ENCODE peak calls at places on chromosomes 16 and 17, in ten cellular contexts. One of them, this sample, is unnamed.

GRCh38 chr17:3817851-3818605 is 17.0 kb upstream of the ITGAE start:
- DNase-seq in T-helper 2 cell: no peak
- DNase-seq in adrenal gland: no peak
- DNase-seq in H7: no peak
- DNase-seq in NCI-H2029: no peak
- DNase-seq in spleen: no peak
- DNase-seq in stimulated activated effector memory CD8-positive, alpha-beta T cell treated with anti-CD3 and anti-CD28 coated beads, Interleukin-12 subunit alpha, Interleukin-12 subunit beta, amount 100 ng/mL, for 72 hours: no peak
- DNase-seq in neural progenitor cell: no peak
- DNase-seq in NCI-H1105: no peak
- DNase-seq in activated CD8-positive, alpha-beta T cell treated with anti-CD3 and anti-CD28 coated beads, Interleukin-2, amount 10 ng/mL, durations not matched to agents 7 days and 5 days: no peak
- DNase-seq in this sample: no peak

GRCh38 chr17:8066841-8067775 is 20.4 kb downstream of the ALOX12B start:
- DNase-seq in stimulated activated effector memory CD8-positive, alpha-beta T cell treated with anti-CD3 and anti-CD28 coated beads, Interleukin-12 subunit alpha, Interleukin-12 subunit beta, amount 100 ng/mL, for 72 hours: no peak
- DNase-seq in NCI-H2029: no peak
- DNase-seq in activated CD8-positive, alpha-beta T cell treated with anti-CD3 and anti-CD28 coated beads, Interleukin-2, amount 10 ng/mL, durations not matched to agents 7 days and 5 days: no peak
- DNase-seq in T-helper 2 cell: no peak
- DNase-seq in H7: peak; percentile 67
- DNase-seq in NCI-H1105: no peak
- DNase-seq in spleen: peak; percentile 56
- DNase-seq in adrenal gland: no peak
- DNase-seq in neural progenitor cell: peak; percentile 32
- DNase-seq in this sample: no peak

GRCh38 chr17:82179946-82180475 is 32.6 kb downstream of the CCDC57 start:
- DNase-seq in activated CD8-positive, alpha-beta T cell treated with anti-CD3 and anti-CD28 coated beads, Interleukin-2, amount 10 ng/mL, durations not matched to agents 7 days and 5 days: no peak
- DNase-seq in stimulated activated effector memory CD8-positive, alpha-beta T cell treated with anti-CD3 and anti-CD28 coated beads, Interleukin-12 subunit alpha, Interleukin-12 subunit beta, amount 100 ng/mL, for 72 hours: no peak
- DNase-seq in NCI-H1105: no peak
- DNase-seq in adrenal gland: no peak
- DNase-seq in spleen: no peak
- DNase-seq in neural progenitor cell: no peak
- DNase-seq in NCI-H2029: no peak
- DNase-seq in H7: no peak
- DNase-seq in T-helper 2 cell: no peak
- DNase-seq in this sample: no peak

GRCh38 chr17:54899721-54900456 is 763 bp upstream of the TOM1L1 start:
- DNase-seq in NCI-H1105: peak; percentile 25
- DNase-seq in spleen: no peak
- DNase-seq in neural progenitor cell: peak; percentile 58
- DNase-seq in H7: peak; percentile 52
- DNase-seq in NCI-H2029: peak; percentile 45
- DNase-seq in stimulated activated effector memory CD8-positive, alpha-beta T cell treated with anti-CD3 and anti-CD28 coated beads, Interleukin-12 subunit alpha, Interleukin-12 subunit beta, amount 100 ng/mL, for 72 hours: no peak
- DNase-seq in adrenal gland: no peak
- DNase-seq in activated CD8-positive, alpha-beta T cell treated with anti-CD3 and anti-CD28 coated beads, Interleukin-2, amount 10 ng/mL, durations not matched to agents 7 days and 5 days: no peak
- DNase-seq in T-helper 2 cell: no peak
- DNase-seq in this sample: no peak

GRCh38 chr16:57751539-57752202 is 16.1 kb downstream of the KATNB1 start:
- DNase-seq in neural progenitor cell: no peak
- DNase-seq in adrenal gland: no peak
- DNase-seq in activated CD8-positive, alpha-beta T cell treated with anti-CD3 and anti-CD28 coated beads, Interleukin-2, amount 10 ng/mL, durations not matched to agents 7 days and 5 days: no peak
- DNase-seq in spleen: no peak
- DNase-seq in NCI-H1105: no peak
- DNase-seq in H7: no peak
- DNase-seq in T-helper 2 cell: no peak
- DNase-seq in stimulated activated effector memory CD8-positive, alpha-beta T cell treated with anti-CD3 and anti-CD28 coated beads, Interleukin-12 subunit alpha, Interleukin-12 subunit beta, amount 100 ng/mL, for 72 hours: no peak
- DNase-seq in NCI-H2029: no peak
- DNase-seq in this sample: no peak

GRCh38 chr16:50602531-50603205 is 54.5 kb downstream of the NKD1 start:
- DNase-seq in stimulated activated effector memory CD8-positive, alpha-beta T cell treated with anti-CD3 and anti-CD28 coated beads, Interleukin-12 subunit alpha, Interleukin-12 subunit beta, amount 100 ng/mL, for 72 hours: no peak
- DNase-seq in NCI-H1105: no peak
- DNase-seq in spleen: no peak
- DNase-seq in activated CD8-positive, alpha-beta T cell treated with anti-CD3 and anti-CD28 coated beads, Interleukin-2, amount 10 ng/mL, durations not matched to agents 7 days and 5 days: no peak
- DNase-seq in H7: no peak
- DNase-seq in NCI-H2029: peak; percentile 32
- DNase-seq in neural progenitor cell: no peak
- DNase-seq in T-helper 2 cell: no peak
- DNase-seq in adrenal gland: no peak
- DNase-seq in this sample: peak; percentile 17

GRCh38 chr17:31511176-31511540 is 119.7 kb downstream of the RAB11FIP4 start:
- DNase-seq in spleen: peak; percentile 70
- DNase-seq in NCI-H1105: peak; percentile 14
- DNase-seq in neural progenitor cell: no peak
- DNase-seq in T-helper 2 cell: no peak
- DNase-seq in activated CD8-positive, alpha-beta T cell treated with anti-CD3 and anti-CD28 coated beads, Interleukin-2, amount 10 ng/mL, durations not matched to agents 7 days and 5 days: no peak
- DNase-seq in H7: no peak
- DNase-seq in adrenal gland: no peak
- DNase-seq in stimulated activated effector memory CD8-positive, alpha-beta T cell treated with anti-CD3 and anti-CD28 coated beads, Interleukin-12 subunit alpha, Interleukin-12 subunit beta, amount 100 ng/mL, for 72 hours: no peak
- DNase-seq in NCI-H2029: peak; percentile 91
- DNase-seq in this sample: no peak

GRCh38 chr17:75459590-75460267 is 3.3 kb downstream of the TMEM94 start:
- DNase-seq in NCI-H2029: no peak
- DNase-seq in T-helper 2 cell: no peak
- DNase-seq in H7: peak; percentile 17
- DNase-seq in stimulated activated effector memory CD8-positive, alpha-beta T cell treated with anti-CD3 and anti-CD28 coated beads, Interleukin-12 subunit alpha, Interleukin-12 subunit beta, amount 100 ng/mL, for 72 hours: no peak
- DNase-seq in adrenal gland: peak; percentile 45
- DNase-seq in activated CD8-positive, alpha-beta T cell treated with anti-CD3 and anti-CD28 coated beads, Interleukin-2, amount 10 ng/mL, durations not matched to agents 7 days and 5 days: no peak
- DNase-seq in NCI-H1105: no peak
- DNase-seq in spleen: no peak
- DNase-seq in neural progenitor cell: no peak
- DNase-seq in this sample: no peak

GRCh38 chr17:9512323-9513168 is 63.1 kb downstream of the STX8 start:
- DNase-seq in H7: no peak
- DNase-seq in stimulated activated effector memory CD8-positive, alpha-beta T cell treated with anti-CD3 and anti-CD28 coated beads, Interleukin-12 subunit alpha, Interleukin-12 subunit beta, amount 100 ng/mL, for 72 hours: no peak
- DNase-seq in neural progenitor cell: no peak
- DNase-seq in NCI-H2029: no peak
- DNase-seq in T-helper 2 cell: no peak
- DNase-seq in activated CD8-positive, alpha-beta T cell treated with anti-CD3 and anti-CD28 coated beads, Interleukin-2, amount 10 ng/mL, durations not matched to agents 7 days and 5 days: no peak
- DNase-seq in NCI-H1105: no peak
- DNase-seq in spleen: no peak
- DNase-seq in adrenal gland: peak; percentile 21
- DNase-seq in this sample: no peak

GRCh38 chr16:14388243-14388642 is 241.8 kb downstream of the PARN start:
- DNase-seq in activated CD8-positive, alpha-beta T cell treated with anti-CD3 and anti-CD28 coated beads, Interleukin-2, amount 10 ng/mL, durations not matched to agents 7 days and 5 days: no peak
- DNase-seq in NCI-H1105: no peak
- DNase-seq in neural progenitor cell: no peak
- DNase-seq in NCI-H2029: no peak
- DNase-seq in H7: no peak
- DNase-seq in stimulated activated effector memory CD8-positive, alpha-beta T cell treated with anti-CD3 and anti-CD28 coated beads, Interleukin-12 subunit alpha, Interleukin-12 subunit beta, amount 100 ng/mL, for 72 hours: no peak
- DNase-seq in T-helper 2 cell: no peak
- DNase-seq in spleen: no peak
- DNase-seq in adrenal gland: no peak
- DNase-seq in this sample: no peak

GRCh38 chr16:73000020-73000906 is 47.7 kb downstream of the ZFHX3 start:
- DNase-seq in activated CD8-positive, alpha-beta T cell treated with anti-CD3 and anti-CD28 coated beads, Interleukin-2, amount 10 ng/mL, durations not matched to agents 7 days and 5 days: no peak
- DNase-seq in H7: no peak
- DNase-seq in stimulated activated effector memory CD8-positive, alpha-beta T cell treated with anti-CD3 and anti-CD28 coated beads, Interleukin-12 subunit alpha, Interleukin-12 subunit beta, amount 100 ng/mL, for 72 hours: no peak
- DNase-seq in adrenal gland: no peak
- DNase-seq in NCI-H2029: no peak
- DNase-seq in neural progenitor cell: no peak
- DNase-seq in spleen: no peak
- DNase-seq in T-helper 2 cell: no peak
- DNase-seq in NCI-H1105: no peak
- DNase-seq in this sample: no peak

GRCh38 chr17:80327518-80327917 is 66.9 kb downstream of the RNF213 start:
- DNase-seq in NCI-H1105: no peak
- DNase-seq in neural progenitor cell: no peak
- DNase-seq in T-helper 2 cell: no peak
- DNase-seq in stimulated activated effector memory CD8-positive, alpha-beta T cell treated with anti-CD3 and anti-CD28 coated beads, Interleukin-12 subunit alpha, Interleukin-12 subunit beta, amount 100 ng/mL, for 72 hours: no peak
- DNase-seq in spleen: peak; percentile 54
- DNase-seq in activated CD8-positive, alpha-beta T cell treated with anti-CD3 and anti-CD28 coated beads, Interleukin-2, amount 10 ng/mL, durations not matched to agents 7 days and 5 days: no peak
- DNase-seq in H7: no peak
- DNase-seq in NCI-H2029: no peak
- DNase-seq in adrenal gland: no peak
- DNase-seq in this sample: no peak

GRCh38 chr17:17108681-17109049 is 66.4 kb downstream of the MPRIP start:
- DNase-seq in neural progenitor cell: no peak
- DNase-seq in stimulated activated effector memory CD8-positive, alpha-beta T cell treated with anti-CD3 and anti-CD28 coated beads, Interleukin-12 subunit alpha, Interleukin-12 subunit beta, amount 100 ng/mL, for 72 hours: no peak
- DNase-seq in T-helper 2 cell: no peak
- DNase-seq in activated CD8-positive, alpha-beta T cell treated with anti-CD3 and anti-CD28 coated beads, Interleukin-2, amount 10 ng/mL, durations not matched to agents 7 days and 5 days: no peak
- DNase-seq in adrenal gland: no peak
- DNase-seq in NCI-H2029: no peak
- DNase-seq in spleen: no peak
- DNase-seq in NCI-H1105: no peak
- DNase-seq in H7: peak; percentile 62
- DNase-seq in this sample: no peak

GRCh38 chr17:50304781-50305404 is 30.6 kb downstream of the TMEM92 start:
- DNase-seq in NCI-H2029: no peak
- DNase-seq in NCI-H1105: no peak
- DNase-seq in stimulated activated effector memory CD8-positive, alpha-beta T cell treated with anti-CD3 and anti-CD28 coated beads, Interleukin-12 subunit alpha, Interleukin-12 subunit beta, amount 100 ng/mL, for 72 hours: no peak
- DNase-seq in T-helper 2 cell: no peak
- DNase-seq in spleen: no peak
- DNase-seq in adrenal gland: no peak
- DNase-seq in H7: no peak
- DNase-seq in activated CD8-positive, alpha-beta T cell treated with anti-CD3 and anti-CD28 coated beads, Interleukin-2, amount 10 ng/mL, durations not matched to agents 7 days and 5 days: no peak
- DNase-seq in neural progenitor cell: peak; percentile 49
- DNase-seq in this sample: no peak

GRCh38 chr17:32913593-32913992 is 14.4 kb upstream of the TMEM98 start:
- DNase-seq in spleen: no peak
- DNase-seq in NCI-H1105: no peak
- DNase-seq in H7: no peak
- DNase-seq in activated CD8-positive, alpha-beta T cell treated with anti-CD3 and anti-CD28 coated beads, Interleukin-2, amount 10 ng/mL, durations not matched to agents 7 days and 5 days: no peak
- DNase-seq in neural progenitor cell: no peak
- DNase-seq in T-helper 2 cell: no peak
- DNase-seq in NCI-H2029: no peak
- DNase-seq in adrenal gland: no peak
- DNase-seq in stimulated activated effector memory CD8-positive, alpha-beta T cell treated with anti-CD3 and anti-CD28 coated beads, Interleukin-12 subunit alpha, Interleukin-12 subunit beta, amount 100 ng/mL, for 72 hours: no peak
- DNase-seq in this sample: no peak

GRCh38 chr17:43641416-43641815 is 20.3 kb downstream of the MEOX1 start:
- DNase-seq in adrenal gland: no peak
- DNase-seq in NCI-H2029: no peak
- DNase-seq in stimulated activated effector memory CD8-positive, alpha-beta T cell treated with anti-CD3 and anti-CD28 coated beads, Interleukin-12 subunit alpha, Interleukin-12 subunit beta, amount 100 ng/mL, for 72 hours: no peak
- DNase-seq in neural progenitor cell: no peak
- DNase-seq in NCI-H1105: no peak
- DNase-seq in H7: no peak
- DNase-seq in T-helper 2 cell: no peak
- DNase-seq in activated CD8-positive, alpha-beta T cell treated with anti-CD3 and anti-CD28 coated beads, Interleukin-2, amount 10 ng/mL, durations not matched to agents 7 days and 5 days: no peak
- DNase-seq in spleen: no peak
- DNase-seq in this sample: no peak

GRCh38 chr16:23914935-23915549 is 79.3 kb downstream of the PRKCB start:
- DNase-seq in NCI-H1105: no peak
- DNase-seq in stimulated activated effector memory CD8-positive, alpha-beta T cell treated with anti-CD3 and anti-CD28 coated beads, Interleukin-12 subunit alpha, Interleukin-12 subunit beta, amount 100 ng/mL, for 72 hours: no peak
- DNase-seq in T-helper 2 cell: no peak
- DNase-seq in NCI-H2029: no peak
- DNase-seq in adrenal gland: no peak
- DNase-seq in neural progenitor cell: no peak
- DNase-seq in spleen: no peak
- DNase-seq in activated CD8-positive, alpha-beta T cell treated with anti-CD3 and anti-CD28 coated beads, Interleukin-2, amount 10 ng/mL, durations not matched to agents 7 days and 5 days: no peak
- DNase-seq in H7: no peak
- DNase-seq in this sample: no peak

GRCh38 chr16:50613281-50613991 is 65.2 kb downstream of the NKD1 start:
- DNase-seq in NCI-H1105: no peak
- DNase-seq in neural progenitor cell: no peak
- DNase-seq in spleen: no peak
- DNase-seq in stimulated activated effector memory CD8-positive, alpha-beta T cell treated with anti-CD3 and anti-CD28 coated beads, Interleukin-12 subunit alpha, Interleukin-12 subunit beta, amount 100 ng/mL, for 72 hours: no peak
- DNase-seq in activated CD8-positive, alpha-beta T cell treated with anti-CD3 and anti-CD28 coated beads, Interleukin-2, amount 10 ng/mL, durations not matched to agents 7 days and 5 days: no peak
- DNase-seq in NCI-H2029: no peak
- DNase-seq in T-helper 2 cell: no peak
- DNase-seq in H7: no peak
- DNase-seq in adrenal gland: no peak
- DNase-seq in this sample: no peak

GRCh38 chr17:50283246-50283645 is 9.0 kb downstream of the TMEM92 start:
- DNase-seq in activated CD8-positive, alpha-beta T cell treated with anti-CD3 and anti-CD28 coated beads, Interleukin-2, amount 10 ng/mL, durations not matched to agents 7 days and 5 days: no peak
- DNase-seq in H7: no peak
- DNase-seq in adrenal gland: no peak
- DNase-seq in stimulated activated effector memory CD8-positive, alpha-beta T cell treated with anti-CD3 and anti-CD28 coated beads, Interleukin-12 subunit alpha, Interleukin-12 subunit beta, amount 100 ng/mL, for 72 hours: no peak
- DNase-seq in T-helper 2 cell: no peak
- DNase-seq in NCI-H1105: no peak
- DNase-seq in NCI-H2029: no peak
- DNase-seq in neural progenitor cell: no peak
- DNase-seq in spleen: no peak
- DNase-seq in this sample: no peak

GRCh38 chr17:73760186-73760758 is 116.0 kb upstream of the SDK2 start:
- DNase-seq in H7: peak; percentile 90
- DNase-seq in activated CD8-positive, alpha-beta T cell treated with anti-CD3 and anti-CD28 coated beads, Interleukin-2, amount 10 ng/mL, durations not matched to agents 7 days and 5 days: no peak
- DNase-seq in T-helper 2 cell: no peak
- DNase-seq in NCI-H2029: no peak
- DNase-seq in adrenal gland: no peak
- DNase-seq in neural progenitor cell: peak; percentile 64
- DNase-seq in stimulated activated effector memory CD8-positive, alpha-beta T cell treated with anti-CD3 and anti-CD28 coated beads, Interleukin-12 subunit alpha, Interleukin-12 subunit beta, amount 100 ng/mL, for 72 hours: no peak
- DNase-seq in spleen: no peak
- DNase-seq in NCI-H1105: peak; percentile 90
- DNase-seq in this sample: no peak

GRCh38 chr17:36524428-36524876 is 10.2 kb downstream of the MYO19 start:
- DNase-seq in spleen: no peak
- DNase-seq in activated CD8-positive, alpha-beta T cell treated with anti-CD3 and anti-CD28 coated beads, Interleukin-2, amount 10 ng/mL, durations not matched to agents 7 days and 5 days: no peak
- DNase-seq in stimulated activated effector memory CD8-positive, alpha-beta T cell treated with anti-CD3 and anti-CD28 coated beads, Interleukin-12 subunit alpha, Interleukin-12 subunit beta, amount 100 ng/mL, for 72 hours: no peak
- DNase-seq in adrenal gland: no peak
- DNase-seq in H7: no peak
- DNase-seq in NCI-H2029: no peak
- DNase-seq in neural progenitor cell: no peak
- DNase-seq in T-helper 2 cell: no peak
- DNase-seq in NCI-H1105: no peak
- DNase-seq in this sample: no peak

GRCh38 chr17:62064029-62064790 is 868 bp downstream of the MED13 start:
- DNase-seq in activated CD8-positive, alpha-beta T cell treated with anti-CD3 and anti-CD28 coated beads, Interleukin-2, amount 10 ng/mL, durations not matched to agents 7 days and 5 days: peak; percentile 30
- DNase-seq in NCI-H1105: no peak
- DNase-seq in stimulated activated effector memory CD8-positive, alpha-beta T cell treated with anti-CD3 and anti-CD28 coated beads, Interleukin-12 subunit alpha, Interleukin-12 subunit beta, amount 100 ng/mL, for 72 hours: no peak
- DNase-seq in H7: no peak
- DNase-seq in neural progenitor cell: no peak
- DNase-seq in spleen: no peak
- DNase-seq in adrenal gland: no peak
- DNase-seq in T-helper 2 cell: no peak
- DNase-seq in NCI-H2029: no peak
- DNase-seq in this sample: no peak

GRCh38 chr17:32007463-32008298 is 498 bp downstream of the LRRC37B start:
- DNase-seq in activated CD8-positive, alpha-beta T cell treated with anti-CD3 and anti-CD28 coated beads, Interleukin-2, amount 10 ng/mL, durations not matched to agents 7 days and 5 days: peak; percentile 62
- DNase-seq in H7: peak; percentile 73
- DNase-seq in T-helper 2 cell: peak; percentile 19
- DNase-seq in spleen: no peak
- DNase-seq in stimulated activated effector memory CD8-positive, alpha-beta T cell treated with anti-CD3 and anti-CD28 coated beads, Interleukin-12 subunit alpha, Interleukin-12 subunit beta, amount 100 ng/mL, for 72 hours: no peak
- DNase-seq in NCI-H1105: peak; percentile 20
- DNase-seq in neural progenitor cell: peak; percentile 67
- DNase-seq in adrenal gland: peak; percentile 44
- DNase-seq in NCI-H2029: peak; percentile 30
- DNase-seq in this sample: peak; percentile 20

GRCh38 chr17:64418506-64419339 is 28.1 kb upstream of the PECAM1 start:
- DNase-seq in H7: peak; percentile 63
- DNase-seq in stimulated activated effector memory CD8-positive, alpha-beta T cell treated with anti-CD3 and anti-CD28 coated beads, Interleukin-12 subunit alpha, Interleukin-12 subunit beta, amount 100 ng/mL, for 72 hours: no peak
- DNase-seq in T-helper 2 cell: no peak
- DNase-seq in NCI-H2029: no peak
- DNase-seq in activated CD8-positive, alpha-beta T cell treated with anti-CD3 and anti-CD28 coated beads, Interleukin-2, amount 10 ng/mL, durations not matched to agents 7 days and 5 days: no peak
- DNase-seq in neural progenitor cell: peak; percentile 69
- DNase-seq in adrenal gland: no peak
- DNase-seq in spleen: no peak
- DNase-seq in NCI-H1105: peak; percentile 31
- DNase-seq in this sample: no peak

GRCh38 chr17:66667491-66668030 is 167.4 kb upstream of the CACNG5 start:
- DNase-seq in stimulated activated effector memory CD8-positive, alpha-beta T cell treated with anti-CD3 and anti-CD28 coated beads, Interleukin-12 subunit alpha, Interleukin-12 subunit beta, amount 100 ng/mL, for 72 hours: no peak
- DNase-seq in NCI-H2029: no peak
- DNase-seq in activated CD8-positive, alpha-beta T cell treated with anti-CD3 and anti-CD28 coated beads, Interleukin-2, amount 10 ng/mL, durations not matched to agents 7 days and 5 days: peak; percentile 74
- DNase-seq in spleen: no peak
- DNase-seq in neural progenitor cell: no peak
- DNase-seq in T-helper 2 cell: peak; percentile 55
- DNase-seq in H7: no peak
- DNase-seq in NCI-H1105: no peak
- DNase-seq in adrenal gland: no peak
- DNase-seq in this sample: peak; percentile 42

GRCh38 chr17:3818786-3819185 is 17.8 kb upstream of the ITGAE start:
- DNase-seq in neural progenitor cell: no peak
- DNase-seq in stimulated activated effector memory CD8-positive, alpha-beta T cell treated with anti-CD3 and anti-CD28 coated beads, Interleukin-12 subunit alpha, Interleukin-12 subunit beta, amount 100 ng/mL, for 72 hours: no peak
- DNase-seq in NCI-H1105: no peak
- DNase-seq in activated CD8-positive, alpha-beta T cell treated with anti-CD3 and anti-CD28 coated beads, Interleukin-2, amount 10 ng/mL, durations not matched to agents 7 days and 5 days: no peak
- DNase-seq in T-helper 2 cell: no peak
- DNase-seq in H7: no peak
- DNase-seq in NCI-H2029: no peak
- DNase-seq in adrenal gland: peak; percentile 85
- DNase-seq in spleen: no peak
- DNase-seq in this sample: no peak

GRCh38 chr16:14249291-14250032 is 178.3 kb downstream of the MRTFB start:
- DNase-seq in H7: peak; percentile 62
- DNase-seq in NCI-H2029: no peak
- DNase-seq in stimulated activated effector memory CD8-positive, alpha-beta T cell treated with anti-CD3 and anti-CD28 coated beads, Interleukin-12 subunit alpha, Interleukin-12 subunit beta, amount 100 ng/mL, for 72 hours: peak; percentile 10
- DNase-seq in adrenal gland: peak; percentile 44
- DNase-seq in neural progenitor cell: peak; percentile 39
- DNase-seq in NCI-H1105: peak; percentile 25
- DNase-seq in T-helper 2 cell: peak; percentile 7
- DNase-seq in activated CD8-positive, alpha-beta T cell treated with anti-CD3 and anti-CD28 coated beads, Interleukin-2, amount 10 ng/mL, durations not matched to agents 7 days and 5 days: peak; percentile 67
- DNase-seq in spleen: no peak
- DNase-seq in this sample: peak; percentile 10

GRCh38 chr16:15973460-15973859 is 24.0 kb downstream of the ABCC1 start:
- DNase-seq in stimulated activated effector memory CD8-positive, alpha-beta T cell treated with anti-CD3 and anti-CD28 coated beads, Interleukin-12 subunit alpha, Interleukin-12 subunit beta, amount 100 ng/mL, for 72 hours: no peak
- DNase-seq in H7: no peak
- DNase-seq in NCI-H1105: no peak
- DNase-seq in neural progenitor cell: no peak
- DNase-seq in adrenal gland: peak; percentile 65
- DNase-seq in NCI-H2029: no peak
- DNase-seq in T-helper 2 cell: no peak
- DNase-seq in activated CD8-positive, alpha-beta T cell treated with anti-CD3 and anti-CD28 coated beads, Interleukin-2, amount 10 ng/mL, durations not matched to agents 7 days and 5 days: no peak
- DNase-seq in spleen: no peak
- DNase-seq in this sample: no peak